ENCODE peak calls at places on chromosome 16, in nine cellular contexts. N is transverse colon, R is A549, Y is stomach, O is GM12878, J is ovary, K is sigmoid colon, D is esophagus muscularis mucosa, T is K562. G is an unnamed sample.

GRCh38 chr16:17461951-17462729 is 8.6 kb downstream of the XYLT1 start:
- DNase-seq in R (no peak), N (peak; percentile 38), D (no peak), K (no peak), T (no peak), O (no peak), Y (no peak), J (no peak), G (no peak)

GRCh38 chr16:2152695-2153506 is 2.7 kb upstream of the TRAF7 start:
- DNase-seq in R (no peak), K (no peak), N (peak; percentile 51), Y (peak; percentile 48), J (no peak), O (no peak), T (peak; percentile 62), D (no peak), G (peak; percentile 69)

GRCh38 chr16:81543571-81543970 is 99.0 kb downstream of the CMIP start:
- DNase-seq in J (no peak), N (no peak), T (no peak), O (no peak), K (no peak), D (no peak), Y (no peak), R (no peak), G (no peak)

GRCh38 chr16:51971184-51971583 is 575.8 kb downstream of the TOX3 start:
- DNase-seq in R (peak; percentile 13), D (no peak), O (no peak), Y (peak; percentile 30), T (peak; percentile 2), J (no peak), K (no peak), N (no peak), G (no peak)

GRCh38 chr16:64470916-64471315 is 650.9 kb downstream of the CDH11 start:
- DNase-seq in O (no peak), D (no peak), J (no peak), T (no peak), R (no peak), Y (no peak), K (no peak), N (no peak), G (no peak)

GRCh38 chr16:23920446-23920845 is 84.7 kb downstream of the PRKCB start:
- DNase-seq in N (no peak), R (no peak), D (no peak), T (no peak), Y (no peak), O (no peak), J (no peak), K (no peak), G (no peak)

GRCh38 chr16:87392823-87393679 is 915 bp downstream of the MAP1LC3B start:
- DNase-seq in D (no peak), T (peak; percentile 68), O (no peak), K (peak; percentile 82), Y (peak; percentile 53), N (peak; percentile 64), J (peak; percentile 70), R (peak; percentile 41), G (no peak)

GRCh38 chr16:52470601-52471000 is 76.3 kb downstream of the TOX3 start:
- DNase-seq in J (no peak), K (no peak), R (no peak), T (no peak), N (no peak), D (no peak), Y (no peak), O (no peak), G (no peak)

GRCh38 chr16:3731126-3731935 is 14.0 kb upstream of the TRAP1 start:
- DNase-seq in R (no peak), Y (no peak), T (no peak), J (peak; percentile 28), N (no peak), O (no peak), K (peak; percentile 53), D (no peak), G (no peak)

GRCh38 chr16:11977206-11978041 is 890 bp downstream of the SNX29 start:
- DNase-seq in R (no peak), O (no peak), Y (no peak), N (peak; percentile 24), T (peak; percentile 49), D (no peak), J (peak; percentile 45), K (peak; percentile 80), G (no peak)

GRCh38 chr16:86577314-86577971 is 906 bp upstream of the FOXL1 start:
- DNase-seq in T (no peak), Y (no peak), J (no peak), O (no peak), D (no peak), K (no peak), R (no peak), N (no peak), G (no peak)

GRCh38 chr16:73143681-73144370 is 95.9 kb upstream of the ZFHX3 start:
- DNase-seq in J (no peak), O (no peak), Y (no peak), R (no peak), N (no peak), D (no peak), T (no peak), K (no peak), G (no peak)

GRCh38 chr16:66275795-66276428 is 90.6 kb upstream of the CDH5 start:
- DNase-seq in R (peak; percentile 65), Y (peak; percentile 45), O (no peak), J (no peak), K (peak; percentile 27), N (peak; percentile 49), D (no peak), T (peak; percentile 34), G (no peak)

GRCh38 chr16:46883690-46884512 is at the start of gene GPT2:
- DNase-seq in K (peak; percentile 97), R (peak; percentile 80), N (peak; percentile 98), D (peak; percentile 97), Y (peak; percentile 100), T (peak; percentile 95), O (peak; percentile 69), J (peak; percentile 95), G (peak; percentile 96)
- TF ChIP-seq POLR2A in K (peak; percentile 14), R (peak; percentile 73), N (peak; percentile 62), D (no peak), Y (no peak), T (peak; percentile 57), O (peak; percentile 82), J (no peak), G (no peak)

GRCh38 chr16:50861926-50862325 is 120.0 kb downstream of the CYLD start:
- DNase-seq in J (no peak), O (no peak), R (peak; percentile 21), D (no peak), N (no peak), Y (no peak), K (no peak), T (no peak), G (no peak)
- TF ChIP-seq EP300 in J (no peak), O (no peak), R (no peak), D (no peak), N (no peak), Y (no peak), K (no peak), T (no peak), G (no peak)

GRCh38 chr16:89318430-89318758 is 100.9 kb downstream of the ZNF778 start:
- DNase-seq in Y (no peak), O (no peak), T (no peak), D (no peak), R (no peak), J (no peak), N (no peak), K (no peak), G (no peak)

GRCh38 chr16:89320717-89321501 is 103.4 kb downstream of the ZNF778 start:
- DNase-seq in Y (peak; percentile 60), R (no peak), N (peak; percentile 80), J (peak; percentile 75), T (peak; percentile 80), O (no peak), D (no peak), K (no peak), G (no peak)

GRCh38 chr16:89318871-89319627 is 101.5 kb downstream of the ZNF778 start:
- DNase-seq in J (no peak), K (no peak), R (no peak), Y (no peak), T (no peak), D (no peak), O (no peak), N (no peak), G (no peak)

GRCh38 chr16:89319628-89319882 is 102.1 kb downstream of the ZNF778 start:
- DNase-seq in D (no peak), T (no peak), Y (no peak), R (no peak), O (no peak), N (no peak), K (no peak), J (no peak), G (no peak)

DNA sequence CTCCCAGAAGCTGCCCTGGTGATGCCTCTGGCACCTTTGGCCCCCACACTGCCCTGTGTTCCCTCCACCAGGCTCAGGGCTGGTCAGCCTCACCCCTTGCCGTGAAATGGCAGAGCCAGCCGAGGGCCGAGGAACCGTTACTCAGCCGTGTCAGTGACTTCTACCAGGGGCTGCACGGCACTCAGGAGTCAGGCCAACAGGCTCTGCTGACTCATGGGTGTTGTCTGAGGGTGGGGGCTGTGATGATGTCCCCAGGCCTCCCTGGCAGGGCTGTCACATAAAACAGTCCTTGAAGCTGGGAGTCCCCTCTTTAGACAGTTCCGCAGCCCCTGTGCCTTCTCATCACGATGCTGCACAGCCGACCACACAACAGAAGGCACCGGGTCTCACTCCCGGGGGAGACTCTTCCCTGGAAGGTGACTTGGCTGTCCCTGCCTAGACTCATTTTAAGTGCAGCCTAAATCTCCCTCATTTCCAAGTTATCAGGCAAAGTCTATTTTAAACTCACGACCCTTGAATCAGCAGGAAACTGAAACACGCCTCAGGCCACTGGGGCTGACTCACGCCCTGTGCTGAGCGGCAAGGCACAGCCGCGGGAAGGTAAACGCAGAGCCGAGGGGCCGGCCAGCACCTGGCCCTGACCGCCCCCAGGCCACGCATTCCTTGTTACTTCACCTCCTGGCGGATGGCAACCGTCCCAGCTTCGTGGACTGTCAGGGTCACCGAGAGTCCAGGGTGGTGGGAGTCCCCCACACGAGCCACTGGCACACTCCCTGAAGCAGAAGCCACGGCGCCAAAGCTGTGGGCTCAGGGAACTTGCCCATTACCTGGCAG is 102.6 kb downstream of the ZNF778 start:
- DNase-seq in R (peak; percentile 82), D (no peak), N (peak; percentile 38), K (peak; percentile 77), Y (peak; percentile 51), O (peak; percentile 17), J (peak; percentile 73), T (peak; percentile 86), G (no peak)
- TF ChIP-seq POLR2A in R (no peak), D (no peak), N (no peak), K (no peak), Y (no peak), O (peak; percentile 23), J (no peak), T (no peak), G (no peak)

DNA sequence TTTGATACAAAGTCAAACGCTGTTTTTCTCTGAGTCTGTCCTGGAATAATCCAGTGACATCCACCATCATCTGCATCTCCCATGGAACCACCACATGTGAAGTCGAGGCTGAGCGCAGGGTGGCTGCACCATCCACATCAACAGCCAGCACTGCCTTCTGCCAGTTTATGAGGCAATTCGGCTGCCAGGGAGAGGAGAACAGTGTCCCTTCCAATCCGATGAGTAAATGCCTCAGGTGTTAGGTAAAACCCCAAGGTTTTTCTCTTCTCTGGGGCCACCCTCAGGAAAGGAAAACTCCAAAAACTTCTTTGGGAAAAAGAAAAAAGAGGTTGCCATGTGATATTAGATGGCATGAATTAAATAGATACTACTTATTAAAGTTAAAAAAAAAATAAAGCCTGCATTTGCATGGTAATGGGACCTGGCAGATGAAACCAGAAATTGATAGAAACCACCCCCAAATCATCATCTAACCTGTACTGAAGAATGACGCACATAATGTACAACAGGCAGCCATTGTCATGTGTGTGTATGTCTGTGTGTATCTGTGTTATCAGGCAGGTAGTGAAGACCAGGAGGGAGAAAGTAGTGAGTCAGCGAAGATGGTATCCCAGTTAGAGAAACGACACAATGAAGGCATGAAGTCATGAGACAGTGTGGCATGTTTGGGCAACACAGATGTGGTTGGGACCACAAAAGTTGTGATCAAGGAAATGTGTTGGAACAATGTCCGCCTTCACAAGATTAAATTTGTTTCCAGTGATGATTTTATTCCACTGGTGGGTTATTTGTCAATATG is 478.7 kb downstream of the CDH13 start:
- DNase-seq in Y (no peak), O (no peak), R (no peak), T (no peak), D (no peak), J (no peak), K (no peak), N (no peak), G (no peak)
- TF ChIP-seq EP300 in Y (no peak), O (no peak), R (no peak), T (no peak), D (no peak), J (no peak), K (no peak), N (no peak), G (no peak)